ENCODE peak calls at places on chromosomes 5 and 9, in nine cellular contexts. D is sigmoid colon, W is aorta, K is cardiac muscle cell, G is lower lobe of right lung, Z is right cardiac atrium, J is upper lobe of right lung, E is tibial artery, F is Peyer's patch. L is an unnamed sample. For H3K4me1 and H3K9me3, the result is how much of the 10 kb centered on the place peaks cover.

GRCh38 chr9:23608456-23608855 is 217.6 kb downstream of the ELAVL2 start:
- DNase-seq in J (no peak), F (no peak), D (no peak), W (no peak), K (no peak), G (no peak), Z (no peak), E (no peak), L (no peak)

GRCh38 chr5:33984671-33985124 is at the start of gene SLC45A2:
- DNase-seq in Z (no peak), K (peak), G (no peak), W (no peak), D (no peak), E (no peak), J (no peak), F (no peak), L (no peak)

GRCh38 chr5:7395432-7396168 is at the start of gene ADCY2:
- DNase-seq in Z (peak), K (no peak), F (no peak), G (no peak), E (no peak), J (no peak), D (no peak), W (peak), L (no peak)

GRCh38 chr5:72427488-72428437 is 79.4 kb downstream of the ZNF366 start:
- DNase-seq in G (no peak), F (no peak), D (no peak), E (no peak), W (no peak), Z (peak), J (no peak), K (peak), L (no peak)

GRCh38 chr5:139651863-139652787 is 4.0 kb downstream of the CXXC5 start:
- DNase-seq in G (peak), W (peak), Z (peak), D (peak), K (peak), J (peak), F (peak), E (peak), L (no peak)

GRCh38 chr5:95949810-95950209 is 11.8 kb downstream of the ELL2 start:
- DNase-seq in J (no peak), Z (no peak), F (no peak), E (no peak), K (no peak), D (no peak), G (no peak), W (no peak), L (no peak)

GRCh38 chr9:76570820-76571219 is 111.8 kb downstream of the GCNT1 start:
- DNase-seq in F (no peak), D (no peak), Z (no peak), K (no peak), E (no peak), W (no peak), J (no peak), G (no peak), L (no peak)

GRCh38 chr5:172713113-172713808 is 57.7 kb downstream of the DUSP1 start:
- DNase-seq in Z (peak), G (peak), E (no peak), J (peak), D (peak), F (peak), W (peak), K (peak), L (no peak)

GRCh38 chr5:174559141-174559540 is 165.2 kb upstream of the MSX2 start:
- DNase-seq in F (no peak), K (no peak), J (no peak), E (no peak), W (no peak), G (no peak), Z (no peak), D (no peak), L (no peak)

GRCh38 chr5:8773091-8773615 is 772.7 kb downstream of the SEMA5A start:
- DNase-seq in F (no peak), G (no peak), Z (no peak), D (no peak), E (no peak), K (peak), J (no peak), W (no peak), L (no peak)

GRCh38 chr5:158978061-158978745 is 121.5 kb downstream of the EBF1 start:
- DNase-seq in K (peak), D (no peak), F (no peak), E (no peak), G (no peak), Z (no peak), J (no peak), W (no peak), L (no peak)

GRCh38 chr5:96936431-96937221 is 746 bp downstream of the LNPEP start:
- DNase-seq in G (peak), K (no peak), W (no peak), E (peak), Z (peak), D (peak), F (no peak), J (peak), L (peak)

GRCh38 chr5:6377582-6378127 is 692 bp downstream of the MED10 start:
- DNase-seq in E (no peak), Z (no peak), J (no peak), W (no peak), F (no peak), G (no peak), D (no peak), K (peak), L (no peak)

GRCh38 chr5:39240750-39241149 is 21.4 kb upstream of the FYB1 start:
- DNase-seq in D (no peak), E (no peak), Z (no peak), W (no peak), K (no peak), J (no peak), F (no peak), G (no peak), L (no peak)

GRCh38 chr5:133847301-133847700 is 121.1 kb downstream of the C5orf15 start:
- DNase-seq in G (no peak), W (no peak), K (no peak), E (no peak), F (no peak), Z (no peak), J (peak), D (no peak), L (no peak)

GRCh38 chr5:149210968-149211495 is 60.6 kb upstream of the AFAP1L1 start:
- DNase-seq in D (no peak), W (no peak), G (no peak), J (no peak), E (no peak), F (no peak), K (peak), Z (no peak), L (no peak)

GRCh38 chr9:130172858-130173461 is 756 bp downstream of the NCS1 start:
- DNase-seq in W (peak), K (peak), Z (peak), F (no peak), J (no peak), D (peak), G (no peak), E (no peak), L (no peak)

GRCh38 chr5:115634343-115635132 is 8.7 kb upstream of the TMED7 start:
- DNase-seq in W (peak), Z (peak), J (peak), G (peak), D (peak), E (peak), K (peak), F (peak), L (peak)

GRCh38 chr5:9283021-9283420 is 262.9 kb downstream of the SEMA5A start:
- DNase-seq in W (no peak), F (no peak), K (no peak), G (no peak), D (no peak), E (no peak), Z (no peak), J (no peak), L (no peak)

GRCh38 chr5:119338326-119338957 is 17.4 kb upstream of the TNFAIP8 start:
- DNase-seq in K (no peak), F (no peak), W (no peak), Z (no peak), G (no peak), J (no peak), E (no peak), D (no peak), L (no peak)

GRCh38 chr5:147317978-147318684 is 83.3 kb downstream of the STK32A start:
- DNase-seq in K (no peak), W (no peak), E (no peak), G (no peak), Z (no peak), J (no peak), D (no peak), F (no peak), L (no peak)

GRCh38 chr5:9343146-9343850 is 202.6 kb downstream of the SEMA5A start:
- DNase-seq in F (no peak), Z (no peak), G (no peak), J (no peak), D (no peak), W (no peak), K (no peak), E (no peak), L (no peak)

GRCh38 chr5:176733586-176734262 is 76.6 kb upstream of the UNC5A start:
- DNase-seq in D (peak), W (peak), Z (no peak), E (peak), F (peak), J (peak), G (no peak), K (no peak), L (peak)

GRCh38 chr5:136192015-136192525 is 892 bp downstream of the SMIM32 start:
- DNase-seq in W (no peak), Z (no peak), F (peak), E (no peak), K (peak), D (peak), G (no peak), J (peak), L (no peak)

GRCh38 chr5:134247825-134248224 is 22.0 kb upstream of the PPP2CA start:
- DNase-seq in D (no peak), F (no peak), G (no peak), E (no peak), W (no peak), J (no peak), Z (no peak), K (no peak), L (no peak)

GRCh38 chr9:133075925-133076324 is 14.1 kb downstream of the CEL start:
- DNase-seq in F (no peak), Z (no peak), E (no peak), K (peak), W (no peak), D (no peak), G (no peak), J (no peak), L (no peak)

GRCh38 chr5:33299621-33300208 is 141.1 kb upstream of the TARS1 start:
- DNase-seq in Z (no peak), D (no peak), G (no peak), E (no peak), J (no peak), W (no peak), F (no peak), K (peak), L (no peak)

GRCh38 chr5:169970911-169971436 is 9.3 kb downstream of the INSYN2B start:
- DNase-seq in J (no peak), G (peak), W (no peak), D (no peak), Z (peak), K (peak), E (peak), F (no peak), L (peak)

GRCh38 chr5:149371296-149371962 is 7.7 kb downstream of the IL17B start:
- DNase-seq in D (no peak), W (peak), J (peak), G (peak), K (peak), E (no peak), Z (peak), F (peak), L (peak)

GRCh38 chr5:14351845-14352712 is 208.9 kb downstream of the TRIO start:
- DNase-seq in E (peak), F (peak), W (peak), J (peak), G (peak), Z (peak), D (peak), K (peak), L (no peak)

GRCh38 chr9:84554069-84554659 is 115.4 kb upstream of the NTRK2 start:
- DNase-seq in K (no peak), D (no peak), F (no peak), Z (no peak), W (no peak), J (no peak), G (no peak), E (no peak), L (no peak)

GRCh38 chr5:180785151-180785781 is 17.3 kb downstream of the MGAT1 start:
- DNase-seq in K (no peak), G (no peak), J (peak), D (no peak), F (peak), W (no peak), E (no peak), Z (peak), L (no peak)

GRCh38 chr5:36888303-36888702 is 11.7 kb downstream of the NIPBL start:
- DNase-seq in E (no peak), J (no peak), G (no peak), K (no peak), F (no peak), Z (no peak), W (no peak), D (no peak), L (no peak)

DNA sequence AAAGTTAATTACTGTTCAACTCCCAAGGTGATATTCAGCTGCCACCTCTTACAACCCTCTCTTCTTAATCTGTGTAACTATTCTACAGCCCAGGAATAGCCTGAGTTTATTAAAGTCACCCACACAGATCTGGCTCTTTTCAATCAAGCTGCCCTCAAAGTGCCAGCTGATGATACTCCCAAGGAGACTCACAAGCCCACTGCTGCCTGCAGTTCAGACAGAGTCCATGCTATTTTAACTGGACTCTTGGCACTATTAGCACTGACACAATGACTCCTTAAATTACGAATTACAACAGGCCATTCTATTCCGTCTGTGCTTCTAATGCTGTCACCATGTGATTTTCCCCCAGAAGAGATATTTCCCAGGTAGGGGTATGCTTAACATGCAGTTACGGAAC is 26.3 kb downstream of the REEP5 start:
- DNase-seq in Z (no peak), E (no peak), W (no peak), D (no peak), G (no peak), K (no peak), F (no peak), J (no peak), L (no peak)
- H3K27ac ChIP-seq in Z (peak), E (no peak), W (no peak), D (peak), G (no peak), K (peak), F (no peak), J (no peak), L (no peak)

GRCh38 chr5:131786900-131787692 is 9.7 kb downstream of the FNIP1 start:
- DNase-seq in K (no peak), W (no peak), Z (no peak), J (no peak), D (no peak), G (no peak), E (no peak), F (no peak), L (no peak)

GRCh38 chr5:131786036-131786435 is 10.8 kb downstream of the FNIP1 start:
- DNase-seq in K (no peak), E (no peak), J (no peak), F (no peak), G (no peak), D (no peak), Z (no peak), W (no peak), L (no peak)

GRCh38 chr5:131790550-131790949 is 6.3 kb downstream of the FNIP1 start:
- DNase-seq in W (no peak), Z (no peak), E (no peak), F (no peak), K (no peak), D (no peak), G (no peak), J (no peak), L (no peak)

GRCh38 chr5:131789765-131790164 is 7.1 kb downstream of the FNIP1 start:
- DNase-seq in G (no peak), W (no peak), D (no peak), J (no peak), K (no peak), Z (no peak), F (no peak), E (no peak), L (no peak)

DNA sequence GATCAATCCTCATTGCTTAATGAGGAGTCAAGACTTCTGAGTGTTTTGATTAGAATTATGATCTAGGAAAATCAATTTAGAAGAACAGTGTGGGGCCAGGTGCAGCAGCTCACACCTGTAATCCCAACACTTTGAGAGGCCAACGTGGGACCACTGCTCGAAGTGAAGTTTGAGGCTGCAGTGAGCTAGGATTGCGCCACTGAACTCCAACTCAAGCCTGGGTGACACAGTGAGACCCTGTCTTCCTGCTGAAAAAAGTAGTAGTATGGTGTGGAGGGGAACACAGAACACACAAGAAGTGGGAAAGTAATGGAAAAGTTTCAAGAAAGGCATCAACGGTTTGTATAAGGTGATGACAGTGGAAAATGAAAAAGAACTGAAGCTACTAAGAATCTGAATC is 9.1 kb downstream of the FNIP1 start:
- DNase-seq in J (no peak), K (no peak), W (no peak), F (no peak), Z (no peak), G (no peak), D (no peak), E (no peak), L (no peak)
- H3K4me1 ChIP-seq in J (under half), K (under half), W (under half), F (under half), Z (under half), G (under half), D (under half), E (under half), L (under half)

DNA sequence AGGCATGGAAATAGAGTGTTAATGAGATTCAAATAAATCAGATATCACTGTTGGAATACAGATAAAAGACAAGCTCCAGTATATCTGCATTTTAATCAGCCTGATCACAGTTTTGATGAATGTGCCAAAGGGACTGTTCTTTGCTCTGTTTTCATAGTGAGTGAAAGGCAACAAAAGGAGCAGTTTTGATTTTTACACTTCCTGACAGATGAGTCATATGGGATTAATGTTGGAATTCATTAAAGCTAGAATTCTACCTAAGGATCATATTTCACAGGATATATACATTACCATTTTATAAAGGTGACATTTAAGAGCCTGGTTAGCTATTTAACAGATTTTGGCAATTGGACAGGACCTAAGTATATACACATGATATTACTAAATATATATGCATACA is 743.3 kb upstream of the PTPRD start:
- DNase-seq in J (no peak), Z (no peak), W (no peak), F (no peak), D (no peak), K (no peak), G (no peak), E (no peak), L (no peak)
- H3K9me3 ChIP-seq in J (under half), Z (under half), W (under half), F (under half), D (under half), K (under half), G (under half), E (under half), L (under half)

GRCh38 chr9:33029106-33029788 is 4.2 kb downstream of the DNAJA1 start:
- DNase-seq in K (peak), J (no peak), Z (no peak), E (no peak), D (no peak), W (no peak), G (no peak), F (no peak), L (no peak)

GRCh38 chr9:33030285-33030684 is 5.2 kb downstream of the DNAJA1 start:
- DNase-seq in F (no peak), D (no peak), E (no peak), G (no peak), Z (no peak), W (no peak), J (no peak), K (no peak), L (no peak)

GRCh38 chr9:33032292-33032691 is 7.2 kb downstream of the DNAJA1 start:
- DNase-seq in K (no peak), Z (no peak), E (no peak), J (no peak), G (no peak), F (no peak), W (no peak), D (no peak), L (no peak)

GRCh38 chr9:33032865-33033264 is 7.8 kb downstream of the DNAJA1 start:
- DNase-seq in E (no peak), D (no peak), F (no peak), J (no peak), Z (no peak), K (no peak), G (no peak), W (no peak), L (no peak)
- H3K27ac ChIP-seq in E (no peak), D (no peak), F (no peak), J (no peak), Z (no peak), K (no peak), G (no peak), W (no peak), L (no peak)

GRCh38 chr5:109709225-109709624 is 19.5 kb downstream of the MAN2A1 start:
- DNase-seq in F (no peak), W (no peak), J (no peak), Z (no peak), G (no peak), E (no peak), D (no peak), K (no peak), L (no peak)
- H3K4me1 ChIP-seq in F (under half), W (under half), J (under half), Z (under half), G (under half), E (under half), D (under half), K (under half), L (under half)

DNA sequence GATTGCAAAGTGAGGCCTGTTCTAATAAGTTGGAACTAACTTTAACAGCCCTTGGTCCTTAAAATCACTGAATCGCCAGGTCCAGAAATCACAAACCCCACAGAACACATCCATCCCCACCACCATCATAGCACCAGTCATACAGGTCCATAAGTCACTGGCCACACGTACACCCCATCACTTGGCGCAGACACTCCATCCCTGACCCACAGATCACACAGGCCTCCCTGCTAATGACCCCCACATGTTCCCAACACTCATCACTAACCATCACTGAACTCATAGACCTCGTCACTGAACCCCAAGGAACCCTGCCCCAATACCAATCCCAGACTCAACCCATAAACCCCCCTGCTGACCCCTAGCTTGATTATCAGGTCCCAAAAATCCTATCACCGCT is 41.2 kb upstream of the ZNF300 start:
- DNase-seq in W (no peak), E (no peak), D (no peak), F (no peak), J (no peak), G (no peak), Z (no peak), K (peak), L (no peak)
- H3K9me3 ChIP-seq in W (under half), E (under half), D (under half), F (under half), J (under half), G (half or more), Z (under half), K (under half), L (under half)

GRCh38 chr9:82491604-82492003 is 503.0 kb downstream of the SPATA31D1 start:
- DNase-seq in J (no peak), W (no peak), G (no peak), E (no peak), D (no peak), K (no peak), Z (no peak), F (no peak), L (no peak)

GRCh38 chr9:82489579-82489915 is 501.0 kb downstream of the SPATA31D1 start:
- DNase-seq in G (no peak), F (no peak), Z (no peak), K (peak), J (no peak), D (no peak), W (no peak), E (no peak), L (no peak)

GRCh38 chr9:82488319-82488701 is 499.7 kb downstream of the SPATA31D1 start:
- DNase-seq in F (no peak), D (no peak), Z (peak), J (no peak), E (no peak), K (no peak), G (no peak), W (no peak), L (no peak)

GRCh38 chr9:82490019-82490499 is 501.5 kb downstream of the SPATA31D1 start:
- DNase-seq in E (no peak), Z (no peak), W (no peak), J (no peak), G (no peak), D (no peak), K (peak), F (no peak), L (peak)

GRCh38 chr9:82488702-82489578 is 500.4 kb downstream of the SPATA31D1 start:
- DNase-seq in J (no peak), G (no peak), F (no peak), K (peak), W (no peak), Z (no peak), D (no peak), E (peak), L (no peak)
- H3K27ac ChIP-seq in J (no peak), G (peak), F (no peak), K (no peak), W (peak), Z (peak), D (peak), E (no peak), L (peak)